ENCODE peak calls at places on chromosomes 7 and 10, in seven cellular contexts. K is nephron progenitor cell, J is AG20443, Q is neural crest cell, Y is naive B cell, N is GM19239, R is bronchial epithelial cell. E is an unnamed sample.

GRCh38 chr10:102752266-102752930 is 8.7 kb downstream of the WBP1L start:
- DNase-seq in R (no peak), J (peak), Y (no peak), N (no peak), Q (no peak), K (no peak), E (no peak)

GRCh38 chr10:83991986-83992753 is 147.1 kb upstream of the GHITM start:
- DNase-seq in N (peak), J (no peak), R (peak), Y (no peak), K (peak), Q (peak), E (no peak)

GRCh38 chr7:157547102-157547501 is 210.3 kb downstream of the DNAJB6 start:
- DNase-seq in R (no peak), J (no peak), Q (no peak), K (no peak), N (no peak), Y (no peak), E (no peak)

GRCh38 chr10:73867871-73868631 is 6.3 kb downstream of the CAMK2G start:
- DNase-seq in Y (no peak), J (no peak), R (no peak), Q (no peak), N (no peak), K (no peak), E (no peak)

GRCh38 chr10:51386248-51386885 is 312.1 kb downstream of the PRKG1 start:
- DNase-seq in Q (no peak), Y (no peak), J (no peak), N (no peak), R (peak), K (no peak), E (peak)

GRCh38 chr7:31744294-31744874 is 57.4 kb downstream of the PPP1R17 start:
- DNase-seq in K (peak), Q (peak), Y (no peak), R (peak), N (peak), J (peak), E (peak)

GRCh38 chr10:5861269-5862031 is 28.2 kb downstream of the ANKRD16 start:
- DNase-seq in R (peak), N (no peak), Q (no peak), Y (no peak), K (no peak), J (peak), E (no peak)

GRCh38 chr10:80260295-80261243 is 28.9 kb downstream of the MAT1A start:
- DNase-seq in N (peak), Y (peak), K (peak), R (no peak), J (peak), Q (peak), E (no peak)

GRCh38 chr7:14288701-14289100 is 299.2 kb upstream of the ETV1 start:
- DNase-seq in Q (no peak), K (no peak), R (no peak), J (no peak), N (no peak), Y (no peak), E (no peak)

GRCh38 chr7:97130417-97131139 is 13.1 kb downstream of the SDHAF3 start:
- DNase-seq in N (no peak), R (peak), J (no peak), Y (no peak), Q (no peak), K (no peak), E (peak)